ENCODE peak calls at places on chromosome 19, in nine cellular contexts. Y is upper lobe of left lung, F is astrocyte of the cerebellum, N is pancreas, S is AG09309, J is lower lobe of right lung, W is right atrium auricular region, R is cardiac muscle cell, Z is LNCaP clone FGC. P is an unnamed sample.

GRCh38 chr19:42185281-42185680 is 32.2 kb downstream of the DEDD2 start:
- DNase-seq in Y (peak), F (no peak), N (no peak), S (no peak), J (no peak), W (no peak), R (peak), Z (no peak), P (no peak)

GRCh38 chr19:51948979-51949378 is 21.7 kb downstream of the ZNF613 start:
- DNase-seq in Y (no peak), F (no peak), N (no peak), S (no peak), J (no peak), W (peak), R (peak), Z (no peak), P (no peak)

GRCh38 chr19:38262585-38263268 is 1.6 kb upstream of the SPINT2 start:
- DNase-seq in Y (no peak), F (no peak), N (no peak), S (no peak), J (no peak), W (no peak), R (no peak), Z (no peak), P (no peak)

GRCh38 chr19:41696402-41697197 is 8.5 kb upstream of the CEACAM7 start:
- DNase-seq in Y (no peak), F (no peak), N (peak), S (no peak), J (no peak), W (no peak), R (peak), Z (no peak), P (peak)

GRCh38 chr19:19062454-19063182 is 1.2 kb upstream of the SLC25A42 start:
- DNase-seq in Y (no peak), F (no peak), N (no peak), S (no peak), J (no peak), W (no peak), R (no peak), Z (no peak), P (peak)

GRCh38 chr19:46753420-46754155 is 7.3 kb upstream of the STRN4 start:
- DNase-seq in Y (peak), F (no peak), N (peak), S (no peak), J (no peak), W (no peak), R (peak), Z (no peak), P (peak)

GRCh38 chr19:42322305-42322704 is 3.1 kb upstream of the MEGF8 start:
- DNase-seq in Y (no peak), F (no peak), N (no peak), S (no peak), J (no peak), W (no peak), R (no peak), Z (no peak), P (no peak)

GRCh38 chr19:11151181-11151580 is 4.4 kb downstream of the SPC24 start:
- DNase-seq in Y (no peak), F (no peak), N (no peak), S (no peak), J (no peak), W (no peak), R (no peak), Z (no peak), P (no peak)

GRCh38 chr19:11766597-11767591 is at the start of gene ZNF441:
- DNase-seq in Y (peak), F (peak), N (peak), S (peak), J (peak), W (peak), R (peak), Z (peak), P (peak)

GRCh38 chr19:1467228-1467511 is 11.8 kb downstream of the C19orf25 start:
- DNase-seq in Y (no peak), F (no peak), N (no peak), S (no peak), J (no peak), W (no peak), R (no peak), Z (no peak), P (no peak)

GRCh38 chr19:48405850-48406249 is 12.4 kb downstream of the GRIN2D start:
- DNase-seq in Y (no peak), F (no peak), N (no peak), S (no peak), J (no peak), W (no peak), R (no peak), Z (no peak), P (peak)

GRCh38 chr19:30064776-30065494 is 122.9 kb downstream of the URI1 start:
- DNase-seq in Y (no peak), F (no peak), N (no peak), S (no peak), J (no peak), W (peak), R (no peak), Z (no peak), P (no peak)

GRCh38 chr19:11375143-11375948 is 880 bp downstream of the SWSAP1 start:
- DNase-seq in Y (peak), F (no peak), N (peak), S (no peak), J (peak), W (peak), R (no peak), Z (no peak), P (no peak)

GRCh38 chr19:36409841-36410240 is 8.6 kb downstream of the ZFP82 start:
- DNase-seq in Y (no peak), F (no peak), N (no peak), S (no peak), J (no peak), W (no peak), R (peak), Z (no peak), P (no peak)

GRCh38 chr19:55454787-55455243 is 6.6 kb downstream of the ISOC2 start:
- DNase-seq in Y (no peak), F (no peak), N (no peak), S (no peak), J (no peak), W (no peak), R (peak), Z (no peak), P (peak)

GRCh38 chr19:4877753-4878490 is 10.5 kb upstream of the PLIN3 start:
- DNase-seq in Y (no peak), F (no peak), N (no peak), S (no peak), J (no peak), W (no peak), R (no peak), Z (no peak), P (no peak)

GRCh38 chr19:35946203-35946602 is 10.0 kb downstream of the LRFN3 start:
- DNase-seq in Y (no peak), F (no peak), N (no peak), S (no peak), J (no peak), W (no peak), R (no peak), Z (no peak), P (no peak)

GRCh38 chr19:12749938-12750521 is 1.6 kb upstream of the BEST2 start:
- DNase-seq in Y (no peak), F (no peak), N (no peak), S (no peak), J (no peak), W (no peak), R (peak), Z (no peak), P (peak)

GRCh38 chr19:48424694-48425219 is 21.0 kb upstream of the GRWD1 start:
- DNase-seq in Y (peak), F (no peak), N (no peak), S (no peak), J (no peak), W (no peak), R (peak), Z (no peak), P (peak)

GRCh38 chr19:377801-378581 is 31.0 kb downstream of the C2CD4C start:
- DNase-seq in Y (no peak), F (no peak), N (no peak), S (no peak), J (no peak), W (no peak), R (no peak), Z (no peak), P (no peak)

GRCh38 chr19:33093420-33094210 is 12.6 kb downstream of the GPATCH1 start:
- DNase-seq in Y (no peak), F (no peak), N (no peak), S (no peak), J (no peak), W (no peak), R (no peak), Z (no peak), P (no peak)

GRCh38 chr19:34475026-34475974 is 6.3 kb upstream of the WTIP start:
- DNase-seq in Y (no peak), F (peak), N (no peak), S (peak), J (no peak), W (peak), R (peak), Z (no peak), P (peak)

GRCh38 chr19:51663650-51664049 is 17.0 kb upstream of the SIGLEC14 start:
- DNase-seq in Y (no peak), F (no peak), N (no peak), S (no peak), J (no peak), W (no peak), R (no peak), Z (no peak), P (no peak)

GRCh38 chr19:52070496-52070895 is 21.9 kb upstream of the ZNF432 start:
- DNase-seq in Y (no peak), F (no peak), N (no peak), S (no peak), J (no peak), W (no peak), R (peak), Z (no peak), P (peak)

GRCh38 chr19:23475477-23475876 is 80.2 kb upstream of the ZNF91 start:
- DNase-seq in Y (no peak), F (no peak), N (no peak), S (no peak), J (no peak), W (no peak), R (no peak), Z (no peak), P (no peak)

GRCh38 chr19:23474172-23474571 is 78.9 kb upstream of the ZNF91 start:
- DNase-seq in Y (no peak), F (no peak), N (no peak), S (no peak), J (no peak), W (no peak), R (no peak), Z (no peak), P (no peak)

GRCh38 chr19:23474761-23475160 is 79.5 kb upstream of the ZNF91 start:
- DNase-seq in Y (no peak), F (no peak), N (no peak), S (no peak), J (no peak), W (no peak), R (no peak), Z (no peak), P (no peak)

GRCh38 chr19:23470873-23471555 is 75.7 kb upstream of the ZNF91 start:
- DNase-seq in Y (no peak), F (no peak), N (no peak), S (no peak), J (no peak), W (no peak), R (no peak), Z (no peak), P (no peak)
- TF ChIP-seq CTCF in Y (no peak), F (no peak), N (no peak), S (no peak), J (no peak), W (no peak), R (no peak), Z (no peak), P (no peak)

DNA sequence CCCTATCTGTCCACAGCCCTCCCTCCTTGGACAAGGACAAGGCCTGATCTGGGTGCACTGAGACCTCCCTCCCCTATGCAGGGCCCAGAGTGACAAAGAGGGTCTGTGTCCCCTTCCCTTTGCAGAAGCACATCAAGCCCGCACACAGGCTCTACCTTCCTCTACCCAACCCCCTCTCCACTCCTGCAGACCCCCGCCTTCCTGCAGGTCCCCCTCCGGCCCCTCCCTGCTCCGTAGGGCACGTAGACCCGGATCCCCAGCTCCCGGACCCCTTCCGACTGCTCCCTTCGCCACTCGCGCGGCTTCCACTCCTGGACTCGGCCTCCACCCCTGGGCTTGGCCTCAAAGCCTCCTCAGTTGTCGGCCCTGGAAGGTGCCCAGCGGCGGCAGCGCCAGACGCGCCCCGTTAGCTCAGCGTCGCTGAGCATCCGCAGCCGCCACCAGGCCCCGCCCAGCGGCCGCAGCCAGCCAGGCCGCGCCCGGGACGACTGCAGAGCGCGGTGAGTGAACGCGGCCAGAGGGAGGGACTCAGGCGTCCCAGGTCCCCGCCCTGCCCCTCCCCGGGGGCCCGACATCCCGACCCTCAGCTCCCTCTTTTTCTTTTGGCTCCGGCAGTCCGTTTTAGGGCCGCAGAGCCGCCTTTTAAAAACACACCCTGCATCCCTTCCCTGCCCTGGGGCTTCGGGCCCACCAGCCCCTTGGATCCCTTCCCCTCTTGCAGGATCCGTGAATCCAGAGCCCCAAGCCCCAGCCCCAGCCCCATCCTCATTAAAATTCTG is 1.6 kb upstream of the MYADM start:
- DNase-seq in Y (peak), F (no peak), N (peak), S (no peak), J (peak), W (peak), R (peak), Z (no peak), P (peak)
- H3K4me3 ChIP-seq in Y (peak), F (peak), N (no peak), S (peak), J (peak), W (peak), R (peak), Z (no peak), P (no peak)

GRCh38 chr19:45554481-45554880 is 30.1 kb downstream of the OPA3 start:
- DNase-seq in Y (no peak), F (no peak), N (no peak), S (no peak), J (no peak), W (no peak), R (no peak), Z (no peak), P (no peak)

GRCh38 chr19:45556835-45557234 is 27.8 kb downstream of the OPA3 start:
- DNase-seq in Y (no peak), F (no peak), N (no peak), S (no peak), J (no peak), W (no peak), R (no peak), Z (no peak), P (no peak)

GRCh38 chr19:45547965-45548609 is 36.5 kb downstream of the OPA3 start:
- DNase-seq in Y (peak), F (no peak), N (no peak), S (peak), J (no peak), W (no peak), R (peak), Z (no peak), P (peak)

GRCh38 chr19:45558399-45558878 is 26.2 kb downstream of the OPA3 start:
- DNase-seq in Y (peak), F (no peak), N (no peak), S (no peak), J (peak), W (no peak), R (peak), Z (no peak), P (peak)

GRCh38 chr19:45553464-45553863 is 31.1 kb downstream of the OPA3 start:
- DNase-seq in Y (no peak), F (no peak), N (peak), S (no peak), J (no peak), W (no peak), R (no peak), Z (no peak), P (peak)
- TF ChIP-seq CTCF in Y (no peak), F (no peak), N (no peak), S (no peak), J (no peak), W (no peak), R (no peak), Z (no peak), P (peak)

DNA sequence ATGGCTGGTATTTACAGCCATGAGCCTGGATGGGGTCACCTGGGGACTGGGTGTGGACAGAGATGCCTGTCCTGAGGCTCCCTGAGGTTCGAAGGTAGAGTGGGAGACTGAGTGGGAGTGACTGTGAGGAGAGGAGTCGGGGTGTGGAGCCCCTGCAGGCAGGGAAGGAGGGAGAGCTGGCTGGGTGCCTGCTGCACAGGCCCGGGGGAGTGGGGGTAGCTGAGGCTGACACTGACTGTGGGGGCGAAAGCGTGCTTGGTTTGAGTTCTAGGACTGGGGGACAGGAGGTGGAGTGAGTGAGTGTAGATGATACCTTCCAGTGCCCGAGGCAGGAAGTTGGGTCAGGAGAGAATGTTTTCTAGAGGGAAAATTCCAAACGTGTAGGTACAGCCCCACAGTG is 7.1 kb downstream of the RAB11B start:
- DNase-seq in Y (no peak), F (no peak), N (no peak), S (no peak), J (no peak), W (no peak), R (no peak), Z (no peak), P (peak)
- H3K4me3 ChIP-seq in Y (no peak), F (no peak), N (no peak), S (no peak), J (no peak), W (no peak), R (no peak), Z (no peak), P (no peak)

DNA sequence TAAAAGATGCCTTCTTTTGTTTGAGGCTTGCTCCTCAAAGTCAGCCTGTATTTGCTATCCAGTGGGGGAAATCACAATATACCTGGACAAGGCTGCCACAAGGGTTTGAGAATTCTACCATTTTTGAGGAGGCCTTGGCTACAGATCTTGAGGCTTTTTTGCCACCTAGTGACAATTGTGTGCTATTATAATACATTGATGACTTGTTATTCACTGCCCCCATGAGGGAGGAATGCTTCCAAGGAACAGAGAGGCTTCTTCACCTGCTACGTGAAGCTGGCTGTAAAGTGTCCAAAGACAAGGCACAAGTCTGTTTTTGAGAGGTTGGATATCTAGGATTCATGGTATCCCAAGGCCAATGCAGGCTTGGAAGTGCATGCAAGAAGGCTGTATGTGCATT is 72.5 kb downstream of the ZNF708 start:
- DNase-seq in Y (no peak), F (no peak), N (no peak), S (no peak), J (no peak), W (no peak), R (peak), Z (peak), P (peak)
- TF ChIP-seq CTCF in Y (peak), F (no peak), N (no peak), S (peak), J (peak), W (peak), R (peak), Z (peak), P (peak)

GRCh38 chr19:39321832-39322176 is 1.1 kb upstream of the LRFN1 start:
- DNase-seq in Y (no peak), F (no peak), N (no peak), S (no peak), J (no peak), W (no peak), R (no peak), Z (no peak), P (no peak)
- H3K4me3 ChIP-seq in Y (no peak), F (no peak), N (no peak), S (no peak), J (no peak), W (no peak), R (no peak), Z (no peak), P (no peak)

DNA sequence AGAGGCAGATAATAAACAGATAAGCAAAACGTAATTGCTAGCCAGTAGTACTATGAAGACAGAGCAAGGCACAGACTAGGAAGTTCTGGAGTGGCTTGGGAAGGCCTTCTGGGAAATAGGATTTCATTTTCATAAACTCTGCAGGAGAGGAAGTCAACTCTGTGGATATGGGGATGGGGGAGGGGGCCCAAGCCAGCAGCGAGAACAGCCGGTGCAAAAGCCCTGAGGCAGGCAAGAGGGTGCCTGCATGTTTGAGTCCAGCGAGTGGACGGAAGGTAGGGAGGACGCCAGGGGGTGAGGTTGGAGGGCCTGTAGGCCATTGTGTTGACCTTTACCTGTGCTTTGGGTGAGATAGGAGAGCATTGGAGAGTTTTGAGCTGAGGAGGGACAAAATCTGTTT is 9.0 kb upstream of the ASF1B start:
- DNase-seq in Y (no peak), F (no peak), N (no peak), S (no peak), J (no peak), W (no peak), R (no peak), Z (no peak), P (no peak)
- TF ChIP-seq CTCF in Y (no peak), F (no peak), N (no peak), S (no peak), J (no peak), W (no peak), R (no peak), Z (no peak), P (no peak)

DNA sequence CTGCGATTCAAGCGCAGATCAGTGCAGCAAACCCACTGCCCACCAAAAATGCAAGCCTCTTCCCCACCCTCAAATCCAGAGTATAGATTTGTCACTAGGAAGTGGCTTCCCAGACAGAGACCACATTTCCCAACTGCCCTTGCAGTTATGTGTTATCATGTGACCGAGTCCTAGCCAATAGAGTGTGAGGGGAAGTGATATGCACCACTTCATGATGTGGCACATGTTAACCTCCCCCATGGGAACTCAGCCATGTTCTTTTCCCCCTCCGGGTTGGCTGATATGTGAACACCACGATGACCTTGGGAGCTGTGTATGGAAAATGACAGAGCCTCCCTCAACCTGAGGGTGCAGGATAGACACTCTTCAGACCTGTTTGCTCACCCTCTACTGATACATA is 50.8 kb downstream of the MBD3L2B start:
- DNase-seq in Y (peak), F (no peak), N (no peak), S (no peak), J (no peak), W (no peak), R (no peak), Z (no peak), P (no peak)
- H3K4me3 ChIP-seq in Y (no peak), F (no peak), N (no peak), S (no peak), J (no peak), W (no peak), R (no peak), Z (no peak), P (no peak)

GRCh38 chr19:16588089-16588823 is 16.0 kb upstream of the SLC35E1 start:
- DNase-seq in Y (peak), F (no peak), N (no peak), S (no peak), J (no peak), W (no peak), R (peak), Z (no peak), P (peak)
- TF ChIP-seq CTCF in Y (no peak), F (no peak), N (no peak), S (no peak), J (no peak), W (no peak), R (peak), Z (no peak), P (peak)